ENCODE peak calls at places on chromosomes 3 and 15, in four cellular contexts. Z is pons, J is HS-5, I is posterior vena cava. Q is an unnamed sample.

GRCh38 chr3:19155375-19155774 is 7.1 kb downstream of the KCNH8 start:
- DNase-seq in I (no peak), Z (peak; percentile 81), J (no peak), Q (no peak)

GRCh38 chr15:61748529-61748928 is 311.7 kb downstream of the VPS13C start:
- DNase-seq in I (no peak), Z (no peak), J (peak; percentile 60), Q (no peak)

GRCh38 chr15:74653426-74654082 is 37.9 kb downstream of the CLK3 start:
- DNase-seq in I (no peak), J (peak; percentile 49), Z (no peak), Q (no peak)

GRCh38 chr3:11224870-11225251 is 47.3 kb upstream of the ATG7 start:
- DNase-seq in Z (no peak), I (no peak), J (no peak), Q (no peak)

GRCh38 chr15:94480289-94480834 is 249.0 kb downstream of the MCTP2 start:
- DNase-seq in I (no peak), Z (no peak), J (no peak), Q (no peak)

GRCh38 chr3:126216416-126216815 is 36.0 kb upstream of the ALDH1L1 start:
- DNase-seq in I (no peak), J (peak; percentile 61), Z (no peak), Q (no peak)

GRCh38 chr3:171260430-171260829 is 199.8 kb downstream of the TNIK start:
- DNase-seq in I (no peak), J (no peak), Z (peak; percentile 42), Q (no peak)

GRCh38 chr3:165939141-165939540 is 101.9 kb upstream of the BCHE start:
- DNase-seq in Z (no peak), J (no peak), I (no peak), Q (no peak)

GRCh38 chr3:108441528-108441927 is 68.9 kb downstream of the MYH15 start:
- DNase-seq in J (no peak), Z (no peak), I (no peak), Q (no peak)

GRCh38 chr15:69906256-69907185 is 191.2 kb downstream of the TLE3 start:
- DNase-seq in I (no peak), J (no peak), Z (no peak), Q (no peak)

GRCh38 chr3:129052675-129053074 is 7.9 kb upstream of the GP9 start:
- DNase-seq in I (peak; percentile 77), Z (no peak), J (no peak), Q (peak; percentile 70)

GRCh38 chr3:12884790-12885584 is 43.6 kb upstream of the RPL32 start:
- DNase-seq in Z (no peak), J (no peak), I (no peak), Q (no peak)

GRCh38 chr15:51658664-51659063 is 22.6 kb upstream of the SCG3 start:
- DNase-seq in I (no peak), J (no peak), Z (no peak), Q (no peak)